ENCODE peak calls at places on chromosomes 4 and X, in ten cellular contexts. X is progenitor cell of endocrine pancreas, A is foreskin keratinocyte, D is cardiac fibroblast, U is fibroblast of lung, F is fibroblast of the aortic adventitia, G is ascending aorta, Y is uterus, S is BJ, E is heart right ventricle. N is an unnamed sample.

GRCh38 chr4:112069110-112069509 is 76.1 kb upstream of the FAM241A start:
- DNase-seq in Y (no peak), D (peak), A (peak), G (no peak), F (peak), X (no peak), S (no peak), E (no peak), U (no peak), N (no peak)

GRCh38 chr4:151205722-151206121 is 71.2 kb upstream of the PRSS48 start:
- DNase-seq in G (no peak), U (no peak), A (no peak), X (no peak), F (no peak), E (no peak), S (no peak), Y (no peak), D (no peak), N (no peak)

GRCh38 chrX:14095702-14096101 is 66.0 kb upstream of the GEMIN8 start:
- DNase-seq in S (no peak), F (peak), Y (peak), X (peak), G (no peak), E (no peak), A (no peak), D (peak), U (peak), N (peak)

GRCh38 chrX:96182366-96182765 is 502.3 kb upstream of the DIAPH2 start:
- DNase-seq in U (peak), G (no peak), D (peak), S (no peak), A (no peak), F (peak), X (no peak), Y (no peak), E (no peak), N (peak)

GRCh38 chr4:3313139-3313538 is 20.3 kb downstream of the RGS12 start:
- DNase-seq in D (no peak), S (no peak), F (no peak), E (no peak), A (no peak), Y (no peak), X (no peak), G (no peak), U (no peak), N (no peak)

GRCh38 chr4:5192678-5193077 is 141.4 kb downstream of the STK32B start:
- DNase-seq in X (no peak), U (no peak), E (no peak), D (no peak), F (no peak), G (no peak), S (no peak), A (no peak), Y (no peak), N (no peak)

GRCh38 chr4:101850698-101851097 is 60.2 kb downstream of the BANK1 start:
- DNase-seq in D (no peak), Y (no peak), G (no peak), S (no peak), A (no peak), U (no peak), E (no peak), X (no peak), F (no peak), N (no peak)

GRCh38 chr4:123266221-123266620 is 130.4 kb upstream of the SPRY1 start:
- DNase-seq in D (no peak), S (no peak), Y (no peak), X (no peak), A (no peak), G (no peak), F (no peak), U (no peak), E (no peak), N (no peak)

GRCh38 chr4:181939199-181939945 is 303.8 kb upstream of the TENM3 start:
- DNase-seq in X (no peak), U (peak), S (no peak), Y (no peak), E (no peak), A (no peak), G (no peak), F (peak), D (peak), N (no peak)

GRCh38 chrX:42485621-42486020 is 292.3 kb downstream of the PPP1R2C start:
- DNase-seq in E (no peak), X (no peak), A (no peak), S (no peak), U (no peak), F (no peak), G (no peak), D (no peak), Y (no peak), N (peak)

GRCh38 chr4:186265683-186266648 is at the start of gene F11:
- DNase-seq in Y (no peak), S (no peak), F (no peak), D (no peak), E (no peak), X (no peak), A (no peak), U (no peak), G (no peak), N (no peak)

GRCh38 chr4:68904786-68905185 is 46.8 kb downstream of the UGT2A3 start:
- DNase-seq in G (no peak), U (no peak), F (peak), Y (no peak), S (no peak), E (no peak), D (no peak), A (no peak), X (no peak), N (peak)

GRCh38 chr4:52234539-52235174 is 183.6 kb downstream of the SPATA18 start:
- DNase-seq in X (no peak), G (no peak), E (no peak), A (peak), F (peak), S (peak), D (peak), Y (peak), U (peak), N (no peak)

GRCh38 chr4:76952631-76953587 is 3.4 kb downstream of the SEPTIN11 start:
- DNase-seq in Y (no peak), S (no peak), U (no peak), D (peak), G (no peak), F (peak), A (no peak), X (no peak), E (no peak), N (no peak)

GRCh38 chrX:137033774-137034507 is at the start of gene GPR101:
- DNase-seq in Y (no peak), F (no peak), D (no peak), G (no peak), U (no peak), S (no peak), E (no peak), X (no peak), A (no peak), N (no peak)

GRCh38 chr4:61533140-61533539 is 333.0 kb downstream of the ADGRL3 start:
- DNase-seq in A (peak), S (no peak), E (no peak), Y (no peak), X (no peak), D (peak), U (no peak), G (no peak), F (no peak), N (no peak)

GRCh38 chrX:110104078-110104477 is 101.2 kb downstream of the TMEM164 start:
- DNase-seq in X (no peak), G (no peak), S (no peak), Y (no peak), U (no peak), A (no peak), F (no peak), E (no peak), D (no peak), N (no peak)

GRCh38 chrX:131836161-131836560 is 186.9 kb upstream of the STK26 start:
- DNase-seq in A (no peak), Y (no peak), X (no peak), S (no peak), F (no peak), D (no peak), E (no peak), U (no peak), G (no peak), N (no peak)

GRCh38 chrX:143058096-143058495 is 32.4 kb downstream of the SPANXN4 start:
- DNase-seq in D (no peak), U (no peak), F (no peak), X (no peak), A (no peak), S (no peak), E (no peak), Y (no peak), G (no peak), N (no peak)

GRCh38 chrX:34810911-34811310 is 131.7 kb upstream of the FAM47B start:
- DNase-seq in A (no peak), S (no peak), G (no peak), F (no peak), U (no peak), E (no peak), X (no peak), Y (no peak), D (no peak), N (no peak)

GRCh38 chr4:153649572-153649991 is 34.5 kb upstream of the TLR2 start:
- DNase-seq in E (no peak), F (no peak), G (no peak), S (no peak), X (no peak), D (no peak), A (no peak), U (peak), Y (no peak), N (no peak)

GRCh38 chr4:89586318-89586717 is 250.6 kb downstream of the SNCA start:
- DNase-seq in X (no peak), S (no peak), U (peak), G (no peak), Y (no peak), E (no peak), A (no peak), F (no peak), D (no peak), N (no peak)

GRCh38 chr4:167779280-167779679 is 313.1 kb upstream of the ANXA10 start:
- DNase-seq in D (peak), Y (no peak), S (no peak), U (peak), A (no peak), G (no peak), F (no peak), X (no peak), E (no peak), N (no peak)

GRCh38 chrX:119516157-119516702 is 48.0 kb downstream of the SLC25A5 start:
- DNase-seq in X (no peak), Y (peak), S (no peak), D (peak), U (peak), G (no peak), A (no peak), F (peak), E (no peak), N (peak)

GRCh38 chr4:89072921-89073320 is 15.9 kb upstream of the FAM13A start:
- DNase-seq in X (no peak), D (no peak), Y (no peak), U (no peak), F (no peak), S (no peak), E (no peak), A (no peak), G (no peak), N (no peak)

GRCh38 chr4:21795091-21795490 is 153.5 kb downstream of the KCNIP4 start:
- DNase-seq in G (no peak), Y (no peak), F (peak), D (peak), U (peak), E (no peak), S (no peak), A (no peak), X (no peak), N (no peak)

GRCh38 chr4:53474178-53474577 is 96.7 kb downstream of the FIP1L1 start:
- DNase-seq in X (no peak), F (no peak), Y (no peak), U (no peak), E (no peak), S (no peak), D (no peak), A (no peak), G (no peak), N (no peak)

GRCh38 chr4:21012851-21013331 is 312.6 kb downstream of the PACRGL start:
- DNase-seq in G (no peak), Y (no peak), S (no peak), U (no peak), D (no peak), F (no peak), X (no peak), E (no peak), A (peak), N (no peak)

GRCh38 chrX:135410861-135411627 is 10.7 kb upstream of the SMIM10L2A start:
- DNase-seq in X (no peak), S (no peak), U (no peak), Y (no peak), A (no peak), D (no peak), F (no peak), E (no peak), G (no peak), N (no peak)

GRCh38 chr4:25441519-25442117 is 64.6 kb downstream of the ANAPC4 start:
- DNase-seq in U (peak), A (no peak), E (peak), Y (no peak), X (peak), G (peak), F (peak), S (no peak), D (peak), N (peak)

GRCh38 chr4:19774690-19775256 is 476.9 kb upstream of the SLIT2 start:
- DNase-seq in F (no peak), S (no peak), U (peak), D (no peak), E (no peak), A (no peak), Y (no peak), X (no peak), G (no peak), N (no peak)

GRCh38 chr4:47486306-47486705 is 1.2 kb downstream of the ATP10D start:
- DNase-seq in U (peak), X (no peak), D (peak), G (no peak), S (no peak), Y (no peak), E (no peak), F (peak), A (no peak), N (no peak)

GRCh38 chr4:151034829-151035228 is 19.7 kb upstream of the LRBA start:
- DNase-seq in D (no peak), S (no peak), E (no peak), X (no peak), U (no peak), F (no peak), Y (no peak), A (no peak), G (no peak), N (no peak)

GRCh38 chr4:108018884-108019187 is 29.1 kb downstream of the HADH start:
- DNase-seq in Y (no peak), E (no peak), G (no peak), U (no peak), S (no peak), A (no peak), X (no peak), D (no peak), F (no peak), N (no peak)
- TF ChIP-seq CTCF in Y (no peak), E (no peak), G (no peak), U (no peak), S (no peak), A (no peak), X (no peak), D (no peak), F (no peak), N (no peak)

DNA sequence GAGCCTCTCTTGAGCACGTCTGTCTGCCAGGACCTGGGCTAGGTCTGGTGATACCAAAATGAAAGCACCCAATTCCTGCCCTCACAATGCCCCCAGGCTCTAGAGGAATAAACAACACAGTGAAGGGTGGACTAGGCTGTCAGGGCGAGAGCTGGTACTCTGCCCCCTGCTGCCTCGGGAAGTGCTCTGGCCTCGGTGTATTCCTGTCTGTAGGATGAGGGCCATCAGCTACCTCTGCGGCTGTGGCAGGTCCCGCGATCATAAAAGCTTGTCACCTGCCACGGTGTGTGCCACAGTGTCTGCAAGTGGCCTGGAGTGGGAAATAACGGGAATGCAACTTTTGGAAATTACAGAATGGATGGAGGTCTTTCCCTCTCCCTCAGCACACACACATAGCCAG is 159.3 kb upstream of the PSAPL1 start:
- DNase-seq in X (no peak), A (no peak), S (no peak), U (no peak), E (no peak), Y (no peak), F (no peak), D (no peak), G (no peak), N (no peak)
- TF ChIP-seq CTCF in X (no peak), A (no peak), S (no peak), U (no peak), E (no peak), Y (no peak), F (no peak), D (no peak), G (no peak), N (no peak)

GRCh38 chrX:24498181-24498580 is 33.1 kb downstream of the PDK3 start:
- DNase-seq in D (peak), S (no peak), Y (peak), U (peak), F (peak), G (peak), A (no peak), X (no peak), E (no peak), N (peak)
- TF ChIP-seq CTCF in D (peak), S (no peak), Y (peak), U (peak), F (peak), G (peak), A (peak), X (peak), E (no peak), N (no peak)

DNA sequence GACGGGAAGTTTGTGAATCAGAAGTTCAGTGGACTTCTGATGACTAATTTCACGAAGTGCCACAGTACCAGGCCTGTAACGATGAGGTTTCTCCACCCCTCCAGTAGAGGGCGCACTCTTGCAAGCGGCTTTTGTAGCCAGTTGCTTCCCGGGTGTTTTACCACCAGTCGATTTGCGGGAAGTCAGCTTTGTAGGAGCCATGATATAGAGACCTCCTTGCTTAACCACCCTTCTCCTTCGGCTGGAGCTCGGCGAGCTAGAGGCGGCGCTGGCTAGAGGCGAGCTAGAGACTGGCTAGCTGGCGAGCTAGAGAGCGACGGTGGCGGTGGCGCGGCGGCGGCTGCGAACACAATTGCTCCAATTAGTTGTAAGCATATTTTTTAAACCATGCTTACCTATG is 72.0 kb downstream of the IL1RAPL1 start:
- DNase-seq in A (no peak), X (no peak), S (no peak), E (no peak), Y (no peak), U (no peak), F (no peak), G (no peak), D (no peak), N (no peak)
- TF ChIP-seq CTCF in A (peak), X (peak), S (peak), E (no peak), Y (no peak), U (no peak), F (no peak), G (no peak), D (no peak), N (peak)

GRCh38 chrX:1933964-1934363 is 319.1 kb downstream of the ASMT start:
- DNase-seq in G (no peak), X (no peak), U (no peak), A (no peak), E (no peak), S (no peak), F (no peak), D (no peak), Y (no peak), N (no peak)

GRCh38 chrX:1928805-1929204 is 313.9 kb downstream of the ASMT start:
- DNase-seq in A (no peak), F (no peak), E (no peak), X (no peak), Y (no peak), U (no peak), D (no peak), S (no peak), G (no peak), N (no peak)

GRCh38 chrX:1935805-1936204 is 320.9 kb downstream of the ASMT start:
- DNase-seq in X (no peak), S (no peak), F (no peak), U (no peak), G (no peak), D (no peak), E (no peak), Y (no peak), A (no peak), N (no peak)

GRCh38 chrX:1932231-1932630 is 317.4 kb downstream of the ASMT start:
- DNase-seq in F (no peak), E (no peak), A (no peak), G (no peak), Y (no peak), U (no peak), D (peak), S (peak), X (no peak), N (no peak)
- TF ChIP-seq CTCF in F (no peak), E (no peak), A (no peak), G (no peak), Y (no peak), U (no peak), D (no peak), S (no peak), X (no peak), N (no peak)

DNA sequence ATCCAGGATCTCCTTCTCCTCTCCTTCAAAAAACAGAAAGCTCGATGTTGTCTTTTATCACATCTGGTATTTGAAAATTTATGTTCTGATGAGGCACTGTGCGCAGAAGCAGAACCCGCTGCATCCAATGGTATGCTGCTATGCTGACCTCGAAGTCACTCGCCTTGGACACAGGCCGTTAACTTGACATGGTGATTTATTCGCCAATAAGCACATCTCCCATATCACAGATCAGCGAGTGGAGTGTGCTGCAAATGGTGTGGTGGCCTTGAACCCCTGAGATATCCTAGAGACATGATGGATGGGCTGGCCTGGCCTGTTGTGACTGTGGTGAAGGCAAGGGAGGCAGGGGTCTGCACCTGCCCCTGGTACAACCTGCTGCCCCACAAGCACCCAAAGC is 175.4 kb upstream of the FRG1 start:
- DNase-seq in E (no peak), X (no peak), D (no peak), G (no peak), F (no peak), U (no peak), A (no peak), S (no peak), Y (no peak), N (no peak)
- TF ChIP-seq CTCF in E (no peak), X (no peak), D (no peak), G (no peak), F (no peak), U (no peak), A (no peak), S (no peak), Y (no peak), N (no peak)

GRCh38 chr4:121824171-121824527 is 466 bp upstream of the CCNA2 start:
- DNase-seq in D (no peak), F (no peak), X (no peak), U (no peak), Y (no peak), A (no peak), G (no peak), E (no peak), S (no peak), N (no peak)
- TF ChIP-seq CTCF in D (no peak), F (no peak), X (no peak), U (no peak), Y (no peak), A (no peak), G (no peak), E (no peak), S (no peak), N (no peak)

GRCh38 chr4:62548108-62548524 is 1348.0 kb downstream of the ADGRL3 start:
- DNase-seq in E (peak), D (peak), A (no peak), U (no peak), Y (no peak), X (no peak), G (no peak), S (no peak), F (peak), N (no peak)
- TF ChIP-seq CTCF in E (no peak), D (no peak), A (no peak), U (no peak), Y (no peak), X (no peak), G (no peak), S (no peak), F (no peak), N (no peak)